ENCODE peak calls at places on chromosomes 7 and 10, in nine cellular contexts. Q is stimulated activated CD8-positive, alpha-beta memory T cell treated with anti-CD3 and anti-CD28 coated beads, Interleukin-12 subunit alpha, Interleukin-12 subunit beta, amount 100 ng/mL, for 4 hours; N is heart right ventricle; D is stimulated activated CD4-positive, alpha-beta T cell treated with anti-CD3 and anti-CD28 coated beads, Interleukin-2, amount 100 ng/mL, for 24 hours; W is dermis microvascular lymphatic vessel endothelial cell; G is H7; L is hepatocyte; B is COR-L47; J is activated T-cell treated with anti-CD3 and anti-CD28 coated beads for 1 hour. Y is an unnamed sample.
A peak's percentile ranks its signal among the peaks of the same experiment; 100 is the strongest.

GRCh38 chr7:150370612-150371071 is 2.0 kb downstream of the REPIN1 start:
- DNase-seq in Q (no peak), N (no peak), D (no peak), W (no peak), G (no peak), L (no peak), B (no peak), J (no peak), Y (no peak)

GRCh38 chr10:26621889-26622681 is 75.4 kb upstream of the PDSS1 start:
- DNase-seq in Q (no peak), N (peak; percentile 28), D (peak; percentile 23), W (no peak), G (peak; percentile 80), L (peak; percentile 63), B (no peak), J (no peak), Y (no peak)

GRCh38 chr10:133162910-133163856 is 3.2 kb downstream of the KNDC1 start:
- DNase-seq in Q (no peak), N (no peak), D (no peak), W (no peak), G (peak; percentile 67), L (no peak), B (no peak), J (no peak), Y (no peak)

GRCh38 chr10:118373786-118374185 is 31.7 kb upstream of the FAM204A start:
- DNase-seq in Q (no peak), N (no peak), D (no peak), W (no peak), G (no peak), L (no peak), B (no peak), J (no peak), Y (no peak)

GRCh38 chr10:130611239-130611638 is 475.0 kb downstream of the GLRX3 start:
- DNase-seq in Q (no peak), N (no peak), D (no peak), W (no peak), G (no peak), L (no peak), B (no peak), J (no peak), Y (no peak)

GRCh38 chr7:107715531-107715930 is 28.4 kb upstream of the CBLL1 start:
- DNase-seq in Q (no peak), N (no peak), D (no peak), W (no peak), G (no peak), L (no peak), B (no peak), J (no peak), Y (no peak)

GRCh38 chr10:86715156-86715795 is 41.1 kb upstream of the BMPR1A start:
- DNase-seq in Q (no peak), N (no peak), D (no peak), W (no peak), G (peak; percentile 33), L (no peak), B (no peak), J (no peak), Y (no peak)

GRCh38 chr10:122786269-122786668 is 59.4 kb downstream of the CUZD1 start:
- DNase-seq in Q (no peak), N (no peak), D (no peak), W (no peak), G (peak; percentile 90), L (peak; percentile 66), B (no peak), J (no peak), Y (no peak)

GRCh38 chr7:100167912-100168323 is 499 bp downstream of the GAL3ST4 start:
- DNase-seq in Q (no peak), N (no peak), D (no peak), W (no peak), G (no peak), L (peak; percentile 37), B (no peak), J (no peak), Y (no peak)

GRCh38 chr7:108863221-108863848 is 293.7 kb downstream of the DNAJB9 start:
- DNase-seq in Q (no peak), N (no peak), D (no peak), W (no peak), G (no peak), L (no peak), B (no peak), J (no peak), Y (no peak)

GRCh38 chr10:62610649-62611229 is 193.8 kb upstream of the ADO start:
- DNase-seq in Q (peak; percentile 62), N (peak; percentile 28), D (peak; percentile 80), W (peak; percentile 21), G (peak; percentile 83), L (peak; percentile 74), B (peak; percentile 86), J (peak; percentile 60), Y (no peak)

GRCh38 chr10:100934084-100934659 is 21.4 kb downstream of the SLF2 start:
- DNase-seq in Q (no peak), N (no peak), D (no peak), W (no peak), G (peak; percentile 22), L (peak; percentile 10), B (no peak), J (no peak), Y (peak; percentile 1)

GRCh38 chr10:25805986-25806385 is 128.0 kb upstream of the MYO3A start:
- DNase-seq in Q (no peak), N (no peak), D (no peak), W (no peak), G (no peak), L (no peak), B (no peak), J (no peak), Y (no peak)